ENCODE peak calls at places on chromosomes 7 and 10, in eight cellular contexts. P is GM20000, U is tibial nerve, N is cardiac fibroblast, T is sigmoid colon, Q is activated B cell treated with CpG ODN at 0.5 μM for 24 hours, I is PC-9, G is AG09309. M is an unnamed sample.

GRCh38 chr7:156892086-156892800 is 740 bp downstream of the LMBR1 start:
- DNase-seq in P (peak), U (no peak), N (peak), T (peak), Q (peak), I (peak), G (no peak), M (peak)

GRCh38 chr7:80588591-80588990 is 49.9 kb upstream of the CD36 start:
- DNase-seq in P (no peak), U (no peak), N (peak), T (no peak), Q (no peak), I (no peak), G (no peak), M (no peak)

GRCh38 chr7:100674441-100675407 is 1.2 kb downstream of the GNB2 start:
- DNase-seq in P (peak), U (no peak), N (no peak), T (peak), Q (peak), I (no peak), G (no peak), M (peak)

GRCh38 chr10:97362310-97363033 is 27.9 kb upstream of the FRAT2 start:
- DNase-seq in P (no peak), U (no peak), N (no peak), T (no peak), Q (no peak), I (no peak), G (no peak), M (no peak)

GRCh38 chr7:20786779-20787651 is at the start of gene SP8:
- DNase-seq in P (peak), U (no peak), N (no peak), T (no peak), Q (no peak), I (no peak), G (no peak), M (no peak)

GRCh38 chr10:29658984-29659769 is 24.4 kb upstream of the SVIL start:
- DNase-seq in P (peak), U (no peak), N (peak), T (peak), Q (no peak), I (peak), G (peak), M (peak)

GRCh38 chr10:14573666-14574261 is 200.9 kb downstream of the FAM107B start:
- DNase-seq in P (no peak), U (no peak), N (peak), T (no peak), Q (no peak), I (no peak), G (no peak), M (no peak)

GRCh38 chr7:106717997-106718871 is 57.3 kb upstream of the CCDC71L start:
- DNase-seq in P (peak), U (peak), N (peak), T (no peak), Q (no peak), I (peak), G (peak), M (no peak)

GRCh38 chr10:76881477-76882220 is 756.0 kb downstream of the KCNMA1 start:
- DNase-seq in P (no peak), U (no peak), N (no peak), T (no peak), Q (no peak), I (no peak), G (peak), M (no peak)

GRCh38 chr7:76381814-76382213 is 23.0 kb upstream of the YWHAG start:
- DNase-seq in P (no peak), U (no peak), N (no peak), T (no peak), Q (no peak), I (no peak), G (no peak), M (no peak)
- TF ChIP-seq CTCF in P (no peak), U (no peak), N (no peak), T (no peak), Q (no peak), I (no peak), G (no peak), M (no peak)

GRCh38 chr7:132577206-132578049 is 1.2 kb upstream of the PLXNA4 start:
- DNase-seq in P (peak), U (peak), N (peak), T (peak), Q (no peak), I (no peak), G (peak), M (peak)
- TF ChIP-seq CTCF in P (no peak), U (no peak), N (no peak), T (no peak), Q (no peak), I (no peak), G (no peak), M (no peak)

GRCh38 chr10:5764422-5765297 is 48.6 kb downstream of the GDI2 start:
- DNase-seq in P (no peak), U (no peak), N (no peak), T (no peak), Q (no peak), I (no peak), G (no peak), M (no peak)
- TF ChIP-seq CTCF in P (no peak), U (no peak), N (no peak), T (no peak), Q (no peak), I (no peak), G (no peak), M (no peak)

DNA sequence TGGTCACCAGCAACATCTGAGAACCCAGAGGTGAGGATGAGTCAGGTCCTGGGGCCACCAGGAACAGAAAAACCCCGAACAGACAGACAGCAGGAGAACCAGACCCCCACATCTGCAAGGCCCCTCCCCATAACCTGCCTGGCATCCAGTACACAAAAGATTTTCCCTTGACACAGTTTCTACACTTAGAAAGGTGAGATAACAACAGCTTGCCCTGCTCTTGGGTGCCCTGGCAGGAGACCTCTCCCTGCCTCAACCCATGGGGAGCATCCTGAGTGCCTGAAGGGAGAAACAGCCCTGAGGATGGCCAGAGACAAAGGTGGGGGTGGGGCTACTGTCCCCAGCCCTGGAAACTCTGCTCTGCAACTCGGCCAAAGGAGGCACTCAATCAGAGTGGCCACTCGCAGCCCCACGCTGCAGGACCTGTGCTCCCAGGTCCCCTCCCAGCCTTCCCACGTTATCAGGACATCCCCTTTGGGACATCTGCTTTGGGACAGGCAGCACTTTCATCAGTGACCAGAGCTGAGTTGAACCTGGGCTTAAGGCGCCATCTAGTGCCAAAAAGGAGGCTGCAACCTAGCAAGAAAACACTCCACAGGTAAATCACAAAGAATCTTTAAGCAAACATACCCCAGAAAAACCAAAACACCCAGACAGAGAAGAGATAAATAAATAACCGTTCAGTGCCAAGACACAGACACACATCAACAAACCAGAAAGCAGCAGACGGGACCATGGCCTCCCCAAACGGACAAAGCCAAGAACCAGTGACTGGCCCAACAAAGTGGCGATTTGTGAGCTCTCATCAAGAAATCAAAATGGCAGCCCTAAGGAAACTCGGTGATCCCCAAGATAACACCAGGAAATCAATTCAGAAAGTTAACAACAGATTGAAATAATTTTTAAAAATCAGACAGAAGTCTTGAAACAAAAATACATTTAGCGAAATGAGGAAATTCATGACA is 233.7 kb downstream of the PTPRN2 start:
- DNase-seq in P (no peak), U (no peak), N (peak), T (peak), Q (no peak), I (peak), G (no peak), M (peak)
- TF ChIP-seq CTCF in P (no peak), U (peak), N (peak), T (no peak), Q (no peak), I (peak), G (peak), M (peak)

GRCh38 chr10:93039721-93040120 is 20.9 kb upstream of the CYP26C1 start:
- DNase-seq in P (peak), U (no peak), N (peak), T (no peak), Q (no peak), I (no peak), G (peak), M (no peak)
- TF ChIP-seq CTCF in P (peak), U (peak), N (peak), T (no peak), Q (no peak), I (peak), G (peak), M (peak)

GRCh38 chr10:116122664-116123063 is 150.3 kb downstream of the GFRA1 start:
- DNase-seq in P (no peak), U (no peak), N (no peak), T (no peak), Q (no peak), I (no peak), G (no peak), M (no peak)

GRCh38 chr10:116124777-116125176 is 148.2 kb downstream of the GFRA1 start:
- DNase-seq in P (no peak), U (no peak), N (no peak), T (no peak), Q (no peak), I (no peak), G (no peak), M (no peak)

GRCh38 chr10:116122126-116122525 is 150.9 kb downstream of the GFRA1 start:
- DNase-seq in P (no peak), U (no peak), N (no peak), T (no peak), Q (no peak), I (no peak), G (no peak), M (no peak)

GRCh38 chr10:116118851-116119250 is 154.2 kb downstream of the GFRA1 start:
- DNase-seq in P (no peak), U (no peak), N (no peak), T (no peak), Q (no peak), I (no peak), G (no peak), M (no peak)

DNA sequence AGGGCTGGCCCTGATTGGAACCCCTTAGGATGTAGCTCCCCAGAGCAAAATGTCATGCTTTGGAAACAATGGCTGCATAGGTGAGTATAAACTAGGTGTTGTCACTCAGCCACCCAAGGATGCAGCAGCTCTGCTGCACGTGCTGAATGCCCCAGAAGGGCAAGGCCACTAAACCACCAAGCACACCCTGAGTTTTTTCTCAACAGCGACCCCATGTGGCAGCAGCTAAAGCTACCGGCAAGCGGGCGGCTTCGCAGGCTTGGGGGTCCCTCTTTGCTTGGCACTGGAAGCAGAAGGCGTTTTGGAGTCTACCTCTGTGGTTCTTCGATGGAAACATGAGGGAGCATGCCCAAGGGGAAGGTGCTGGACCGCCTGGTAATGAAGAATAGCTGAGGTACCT is 152.3 kb downstream of the GFRA1 start:
- DNase-seq in P (no peak), U (no peak), N (no peak), T (no peak), Q (no peak), I (no peak), G (no peak), M (no peak)
- TF ChIP-seq CTCF in P (no peak), U (no peak), N (no peak), T (no peak), Q (no peak), I (no peak), G (peak), M (peak)